ENCODE peak calls at places on chromosome X, in four cellular contexts. M, K, N and D are unnamed samples.

GRCh38 chrX:12794654-12795053 is 3.4 kb downstream of the PRPS2 start:
- DNase-seq in M (no peak), K (no peak), N (no peak), D (no peak)

GRCh38 chrX:24371391-24371972 is 11.0 kb downstream of the SUPT20HL1 start:
- DNase-seq in M (peak), K (no peak), N (peak), D (no peak)

GRCh38 chrX:136086521-136086920 is 60.8 kb upstream of the FHL1 start:
- DNase-seq in M (no peak), K (no peak), N (no peak), D (no peak)

GRCh38 chrX:13387656-13388421 is 68.0 kb upstream of the ATXN3L start:
- DNase-seq in M (no peak), K (no peak), N (no peak), D (no peak)

GRCh38 chrX:139559383-139560042 is 29.0 kb downstream of the F9 start:
- DNase-seq in M (peak), K (peak), N (peak), D (peak)

GRCh38 chrX:139086243-139086642 is 374.7 kb upstream of the FGF13 start:
- DNase-seq in M (no peak), K (no peak), N (no peak), D (no peak)

GRCh38 chrX:68830486-68831404 is 1.9 kb downstream of the EFNB1 start:
- DNase-seq in M (no peak), K (no peak), N (no peak), D (no peak)

GRCh38 chrX:1262369-1262768 is 6.2 kb upstream of the CSF2RA start:
- DNase-seq in M (no peak), K (no peak), N (no peak), D (no peak)

GRCh38 chrX:70166601-70167590 is 10.4 kb upstream of the DGAT2L6 start:
- DNase-seq in M (no peak), K (peak), N (no peak), D (peak)

GRCh38 chrX:24080670-24081069 is 25.9 kb downstream of the EIF2S3 start:
- DNase-seq in M (no peak), K (no peak), N (no peak), D (no peak)

GRCh38 chrX:46301903-46302302 is 243.3 kb downstream of the ZNF674 start:
- DNase-seq in M (no peak), K (no peak), N (no peak), D (no peak)

GRCh38 chrX:16039834-16040233 is 83.5 kb upstream of the GRPR start:
- DNase-seq in M (no peak), K (no peak), N (no peak), D (no peak)

GRCh38 chrX:68416592-68416991 is 16.7 kb downstream of the OPHN1 start:
- DNase-seq in M (no peak), K (no peak), N (no peak), D (no peak)

GRCh38 chrX:145549476-145549875 is 268.2 kb upstream of the SLITRK2 start:
- DNase-seq in M (no peak), K (no peak), N (no peak), D (no peak)

GRCh38 chrX:96696462-96696861 is 11.8 kb downstream of the DIAPH2 start:
- DNase-seq in M (no peak), K (no peak), N (no peak), D (no peak)

GRCh38 chrX:110280954-110281353 is 36.9 kb downstream of the AMMECR1 start:
- DNase-seq in M (no peak), K (peak), N (no peak), D (peak)

GRCh38 chrX:129956765-129957164 is 25.7 kb upstream of the BCORL1 start:
- DNase-seq in M (no peak), K (no peak), N (no peak), D (no peak)
- H3K4me3 ChIP-seq in M (peak), K (peak), N (no peak), D (peak)

DNA sequence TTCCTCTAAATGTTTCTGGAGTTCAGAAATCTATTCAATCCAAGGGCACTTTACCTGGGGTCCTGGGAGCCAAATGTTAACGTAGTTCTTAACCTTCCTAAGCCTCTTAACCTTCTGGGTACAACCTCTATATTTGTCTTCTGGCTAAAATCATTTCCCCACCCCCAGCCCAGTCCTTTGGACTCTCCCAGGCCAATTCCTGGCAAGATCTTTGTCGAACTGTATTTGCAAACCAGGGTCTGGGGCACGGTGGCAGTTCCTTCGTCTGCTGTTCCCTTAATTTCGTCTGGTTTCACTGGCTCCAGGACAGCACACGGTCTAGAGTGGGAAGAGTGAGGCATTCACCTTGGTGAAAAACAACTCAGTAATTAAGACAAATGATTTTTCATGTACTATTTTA is 811 bp upstream of the SLC25A5 start:
- DNase-seq in M (no peak), K (no peak), N (peak), D (no peak)
- H3K4me3 ChIP-seq in M (no peak), K (no peak), N (no peak), D (no peak)

DNA sequence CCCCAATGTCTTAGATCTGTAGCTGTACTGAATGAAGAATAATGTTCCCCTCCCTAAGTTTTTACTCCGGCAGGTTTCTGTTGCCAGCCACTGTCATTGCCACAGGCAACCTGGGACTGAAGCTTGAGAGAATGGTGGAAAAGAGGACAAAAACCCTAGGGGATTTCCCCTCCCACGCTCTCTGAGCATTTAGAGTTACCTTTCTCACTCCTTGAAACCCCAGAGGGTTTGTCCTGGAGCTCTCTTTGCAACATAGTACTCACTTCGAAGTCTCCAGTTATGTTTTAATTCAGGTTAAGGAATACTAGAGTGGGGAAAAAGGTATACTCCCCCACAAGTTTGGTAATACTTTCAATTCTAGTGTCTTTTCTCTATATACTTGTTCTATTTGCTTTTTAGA is 31.5 kb downstream of the F8 start:
- DNase-seq in M (no peak), K (no peak), N (no peak), D (no peak)
- H3K4me3 ChIP-seq in M (no peak), K (no peak), N (no peak), D (no peak)

GRCh38 chrX:107676559-107677378 is 48.5 kb downstream of the PRPS1 start:
- DNase-seq in M (peak), K (peak), N (peak), D (peak)
- H3K4me3 ChIP-seq in M (peak), K (peak), N (no peak), D (peak)

DNA sequence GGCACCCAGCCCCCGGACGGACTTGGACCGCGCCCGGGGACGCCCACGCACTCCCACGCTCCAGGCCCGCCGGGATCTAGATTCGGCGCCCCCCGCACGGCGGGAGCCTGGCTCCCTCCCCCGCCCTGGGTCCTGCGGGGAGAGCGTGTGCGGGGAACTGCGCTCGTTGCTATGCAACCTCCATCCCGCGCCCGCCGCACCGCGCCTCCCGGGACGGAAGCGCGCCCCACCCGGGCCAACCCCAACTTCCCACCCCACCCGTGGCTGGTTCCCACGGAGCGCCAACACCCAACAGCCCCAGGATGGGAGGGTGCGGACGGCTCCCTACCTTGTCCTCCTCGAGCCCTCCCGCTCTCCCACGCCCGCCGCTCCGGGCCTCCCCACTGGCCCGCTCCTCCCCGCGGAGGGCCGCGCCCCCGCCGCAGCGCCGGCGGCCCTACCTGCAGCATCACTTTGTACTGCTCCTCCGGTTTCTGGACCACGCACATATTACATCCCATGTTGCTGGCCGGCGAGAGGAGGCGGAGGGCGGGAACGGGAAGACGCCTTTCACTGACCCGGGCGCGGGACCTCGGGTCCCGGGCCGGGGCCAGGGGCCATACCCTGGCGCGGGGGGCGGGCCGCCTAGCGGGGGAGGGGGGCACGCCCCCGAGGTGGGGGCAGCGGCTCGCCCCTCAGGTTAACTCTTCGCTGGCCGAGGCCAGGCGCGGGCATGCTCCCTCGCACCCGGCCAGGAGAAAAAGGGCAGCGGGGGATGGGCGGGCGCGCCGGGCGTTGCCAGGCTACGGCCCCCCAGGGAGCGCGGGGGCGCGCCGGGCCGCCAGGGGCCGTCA is at the start of gene PDZD4:
- DNase-seq in M (no peak), K (no peak), N (no peak), D (no peak)
- H3K4me3 ChIP-seq in M (peak), K (peak), N (no peak), D (no peak)

DNA sequence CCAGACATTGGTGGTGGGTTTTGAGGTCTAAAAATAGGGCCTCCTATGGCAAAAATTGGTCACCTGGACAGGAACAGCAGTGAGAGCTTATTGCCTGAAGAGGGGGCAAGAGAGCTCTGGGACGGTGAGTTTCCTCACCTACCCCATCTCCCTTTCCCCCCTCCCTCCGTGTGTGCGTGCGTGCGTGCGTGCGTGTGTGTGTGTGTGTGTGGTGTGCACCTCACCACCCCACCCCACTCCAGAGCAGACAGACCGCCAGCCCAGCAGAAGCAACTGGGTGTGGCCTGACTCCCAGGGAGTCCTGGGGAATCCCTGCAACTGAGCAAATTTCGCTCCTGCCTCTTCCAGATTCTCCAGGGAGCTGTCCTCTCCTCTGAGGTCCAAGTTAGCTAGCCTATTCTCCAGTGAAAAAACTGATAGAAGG is 44.7 kb downstream of the PRPS1 start:
- DNase-seq in M (peak), K (peak), N (peak), D (peak)
- H3K4me3 ChIP-seq in M (no peak), K (no peak), N (no peak), D (no peak)

GRCh38 chrX:48540480-48540879 is 966 bp downstream of the TBC1D25 start:
- DNase-seq in M (no peak), K (no peak), N (no peak), D (no peak)
- H3K4me3 ChIP-seq in M (peak), K (peak), N (no peak), D (peak)

GRCh38 chrX:53421772-53422090 is 723 bp downstream of the SMC1A start:
- DNase-seq in M (no peak), K (no peak), N (no peak), D (no peak)

GRCh38 chrX:53421125-53421524 is 1.3 kb downstream of the SMC1A start:
- DNase-seq in M (no peak), K (no peak), N (no peak), D (no peak)

GRCh38 chrX:53422091-53422914 is at the start of the genes RIBC1 and SMC1A:
- DNase-seq in M (peak), K (peak), N (peak), D (peak)

GRCh38 chrX:53422915-53423268 is 219 bp downstream of the RIBC1 start:
- DNase-seq in M (no peak), K (no peak), N (no peak), D (no peak)
- H3K4me3 ChIP-seq in M (peak), K (peak), N (no peak), D (peak)